ENCODE peak calls at places on chromosomes 11 and 22, in five cellular contexts. J, X, C, K and H are unnamed samples.

GRCh38 chr22:45210577-45211431 is 29.9 kb downstream of the KIAA0930 start:
- DNase-seq in J (no peak), C (no peak), X (peak), K (no peak), H (no peak)

GRCh38 chr11:2393111-2393868 is 7.3 kb upstream of the TSSC4 start:
- DNase-seq in X (no peak), K (no peak), C (no peak), J (no peak), H (no peak)

GRCh38 chr11:134574425-134574824 is 162.4 kb upstream of the B3GAT1 start:
- DNase-seq in C (no peak), X (peak), K (no peak), J (no peak), H (no peak)

GRCh38 chr22:24088796-24089195 is 77.7 kb downstream of the CABIN1 start:
- DNase-seq in K (no peak), C (no peak), J (peak), X (no peak), H (peak)

GRCh38 chr11:112751763-112752162 is 209.5 kb upstream of the NCAM1 start:
- DNase-seq in C (no peak), X (no peak), J (no peak), K (no peak), H (no peak)

GRCh38 chr22:19656541-19657251 is 57.6 kb upstream of the SEPTIN5 start:
- DNase-seq in X (no peak), J (no peak), C (no peak), K (no peak), H (no peak)

GRCh38 chr11:107916671-107917241 is 11.5 kb upstream of the RAB39A start:
- DNase-seq in J (peak), X (peak), K (no peak), C (no peak), H (no peak)

GRCh38 chr22:25903294-25903693 is 161.3 kb downstream of the MYO18B start:
- DNase-seq in C (no peak), X (no peak), K (no peak), J (no peak), H (no peak)

GRCh38 chr11:117677729-117678310 is 119.2 kb downstream of the DSCAML1 start:
- DNase-seq in K (no peak), J (no peak), C (no peak), X (peak), H (no peak)